ENCODE peak calls at places on chromosomes 13 and 19, in six cellular contexts. H is upper lobe of right lung, O is progenitor cell of endocrine pancreas, W is fibroblast of the aortic adventitia, B is endothelial cell of umbilical vein, A is BE2C. S is an unnamed sample.

GRCh38 chr13:64099994-64100393 is 2684.3 kb upstream of the PCDH20 start:
- DNase-seq in H (no peak), A (no peak), O (no peak), W (no peak), B (no peak), S (no peak)

GRCh38 chr13:43159007-43159406 is 135.6 kb downstream of the DNAJC15 start:
- DNase-seq in H (no peak), B (peak; percentile 30), W (peak; percentile 54), O (no peak), A (no peak), S (no peak)

GRCh38 chr13:24905242-24905641 is 141.3 kb downstream of the RNF17 start:
- DNase-seq in O (no peak), B (no peak), H (no peak), A (no peak), W (peak; percentile 9), S (no peak)

GRCh38 chr13:103694033-103694432 is 627.8 kb upstream of the SLC10A2 start:
- DNase-seq in O (no peak), A (peak; percentile 40), H (no peak), W (no peak), B (no peak), S (no peak)

GRCh38 chr19:51114087-51114714 is 6.0 kb upstream of the CTU1 start:
- DNase-seq in W (no peak), B (no peak), A (no peak), O (no peak), H (no peak), S (no peak)

GRCh38 chr13:29805994-29806748 is 44.2 kb downstream of the UBL3 start:
- DNase-seq in W (no peak), H (no peak), B (no peak), O (no peak), A (no peak), S (no peak)

GRCh38 chr19:45091031-45091918 is 1.7 kb upstream of the PPP1R37 start:
- DNase-seq in W (peak; percentile 99), O (peak; percentile 98), B (peak; percentile 99), A (peak; percentile 98), H (peak; percentile 98), S (peak; percentile 99)

GRCh38 chr13:42645717-42646116 is 71.8 kb downstream of the TNFSF11 start:
- DNase-seq in O (no peak), B (no peak), A (no peak), H (no peak), W (no peak), S (no peak)

GRCh38 chr13:109868583-109869311 is 82.4 kb upstream of the IRS2 start:
- DNase-seq in W (no peak), A (no peak), B (no peak), H (no peak), O (no peak), S (no peak)

GRCh38 chr19:5281588-5281987 is 59.0 kb downstream of the PTPRS start:
- DNase-seq in H (no peak), A (no peak), O (no peak), W (peak; percentile 14), B (no peak), S (no peak)

GRCh38 chr13:111626371-111627305 is 306.2 kb downstream of the TEX29 start:
- DNase-seq in A (no peak), W (no peak), O (no peak), H (no peak), B (no peak), S (no peak)

GRCh38 chr13:113589961-113590339 is 5.4 kb downstream of the TFDP1 start:
- DNase-seq in A (no peak), O (no peak), H (peak; percentile 39), B (no peak), W (no peak), S (peak; percentile 53)

GRCh38 chr13:31350560-31350959 is 150.8 kb downstream of the B3GLCT start:
- DNase-seq in O (no peak), H (no peak), W (no peak), B (no peak), A (no peak), S (no peak)

GRCh38 chr19:4456843-4457653 is 546 bp downstream of the UBXN6 start:
- DNase-seq in A (peak; percentile 80), B (peak; percentile 55), H (no peak), W (peak; percentile 67), O (peak; percentile 52), S (peak; percentile 82)

GRCh38 chr19:2631213-2631821 is 71.2 kb downstream of the GNG7 start:
- DNase-seq in B (peak; percentile 13), O (no peak), W (peak; percentile 27), A (no peak), H (no peak), S (no peak)

GRCh38 chr13:100040196-100040595 is 48.7 kb upstream of the PCCA start:
- DNase-seq in H (no peak), B (no peak), O (no peak), A (no peak), W (no peak), S (no peak)

GRCh38 chr19:53102701-53103140 is 501 bp downstream of the ZNF160 start:
- DNase-seq in H (peak; percentile 67), O (peak; percentile 12), B (peak; percentile 47), W (peak; percentile 27), A (peak; percentile 32), S (no peak)

GRCh38 chr13:94305463-94305862 is 174.0 kb downstream of the DCT start:
- DNase-seq in B (peak; percentile 67), H (no peak), O (no peak), W (peak; percentile 70), A (no peak), S (no peak)

GRCh38 chr13:35499131-35500051 is 22.9 kb upstream of the MAB21L1 start:
- DNase-seq in A (no peak), B (no peak), H (no peak), W (no peak), O (no peak), S (no peak)

GRCh38 chr13:101019126-101019525 is 344.5 kb upstream of the TMTC4 start:
- DNase-seq in B (no peak), A (no peak), W (no peak), O (no peak), H (no peak), S (no peak)

GRCh38 chr13:91797567-91797966 is 399.1 kb downstream of the GPC5 start:
- DNase-seq in W (no peak), B (no peak), A (no peak), H (no peak), O (no peak), S (no peak)

GRCh38 chr13:62305758-62306157 is 890.1 kb upstream of the PCDH20 start:
- DNase-seq in H (no peak), A (no peak), B (no peak), O (no peak), W (no peak), S (no peak)

GRCh38 chr19:40756502-40757110 is 5.6 kb downstream of the SNRPA start:
- DNase-seq in W (no peak), O (no peak), H (no peak), B (no peak), A (no peak), S (no peak)

GRCh38 chr19:42469311-42470239 is 26.8 kb upstream of the CXCL17 start:
- DNase-seq in A (no peak), H (no peak), B (no peak), O (no peak), W (no peak), S (no peak)

GRCh38 chr19:2587001-2587719 is 111.2 kb downstream of the GADD45B start:
- DNase-seq in B (no peak), A (no peak), W (no peak), O (no peak), H (no peak), S (no peak)

GRCh38 chr19:34278783-34279182 is 24.4 kb downstream of the GARRE1 start:
- DNase-seq in W (no peak), B (no peak), A (no peak), O (no peak), H (no peak), S (no peak)

DNA sequence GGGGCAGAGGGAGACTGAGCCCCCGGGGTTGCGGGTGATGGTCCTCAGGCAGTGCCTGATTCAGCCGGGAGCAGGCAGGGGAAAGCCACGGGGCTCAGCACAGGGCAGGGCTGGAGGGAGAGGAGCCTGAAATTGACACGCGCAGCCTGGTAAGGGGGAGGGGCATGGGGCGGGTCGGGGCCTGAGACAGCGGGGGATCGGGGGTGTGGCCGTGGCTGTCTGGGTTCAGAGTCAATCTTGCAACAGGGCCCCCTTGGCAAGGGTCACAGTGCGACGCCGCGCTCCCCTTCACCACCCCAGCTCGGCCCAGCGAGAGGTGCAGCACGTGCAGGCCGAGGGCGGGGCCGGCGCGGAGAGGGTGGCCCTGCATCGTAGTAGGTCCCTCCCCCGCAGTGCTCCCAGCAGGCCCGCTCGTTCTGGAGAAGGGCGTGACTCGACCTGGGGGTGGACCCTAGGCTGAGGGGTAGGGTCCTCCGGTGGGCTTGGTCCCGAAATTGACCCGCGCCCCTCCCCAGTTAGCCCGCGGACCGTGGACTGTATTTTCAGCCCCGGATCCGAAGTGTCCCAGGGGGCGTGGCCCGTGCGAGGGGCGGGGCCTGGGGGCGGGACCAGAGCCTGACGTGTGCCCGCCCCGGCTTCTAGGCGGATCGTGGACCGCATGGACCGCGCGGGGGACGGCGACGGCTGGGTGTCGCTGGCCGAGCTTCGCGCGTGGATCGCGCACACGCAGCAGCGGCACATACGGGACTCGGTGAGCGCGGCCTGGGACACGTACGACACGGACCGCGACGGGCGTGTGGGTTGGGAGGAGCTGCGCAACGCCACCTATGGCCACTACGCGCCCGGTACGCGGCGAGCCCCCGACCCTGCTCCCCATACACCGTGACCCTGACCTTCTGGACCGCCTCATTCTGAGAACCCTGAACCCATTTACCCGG is 6.0 kb downstream of the RCN3 start:
- DNase-seq in B (peak; percentile 85), H (peak; percentile 90), O (peak; percentile 46), W (peak; percentile 23), A (peak; percentile 88), S (peak; percentile 83)
- TF ChIP-seq CTCF in B (peak; percentile 53), H (peak; percentile 28), O (peak; percentile 48), W (no peak), A (peak; percentile 29), S (peak; percentile 74)

DNA sequence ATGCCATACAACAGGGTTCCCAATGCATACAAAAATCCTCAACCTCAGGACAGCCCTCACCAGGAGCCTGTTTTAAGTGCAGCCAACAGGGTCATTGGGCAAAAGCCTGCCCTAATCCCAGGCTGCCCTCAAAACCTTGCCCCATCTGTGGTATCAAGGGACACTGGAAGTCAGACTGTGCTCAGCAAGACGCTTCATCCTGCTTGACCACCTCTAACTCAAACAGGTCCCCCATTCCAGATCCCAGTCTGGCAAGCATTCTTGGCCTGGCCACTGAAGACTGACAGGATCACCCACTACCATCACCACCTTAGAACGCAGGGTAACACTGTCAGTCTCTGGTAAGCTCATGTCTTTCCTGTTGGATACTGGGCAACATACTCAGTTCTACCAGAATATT is 15.0 kb upstream of the ZSCAN4 start:
- DNase-seq in A (no peak), H (no peak), B (no peak), O (no peak), W (no peak), S (no peak)
- TF ChIP-seq CTCF in A (no peak), H (no peak), B (no peak), O (no peak), W (no peak), S (no peak)

DNA sequence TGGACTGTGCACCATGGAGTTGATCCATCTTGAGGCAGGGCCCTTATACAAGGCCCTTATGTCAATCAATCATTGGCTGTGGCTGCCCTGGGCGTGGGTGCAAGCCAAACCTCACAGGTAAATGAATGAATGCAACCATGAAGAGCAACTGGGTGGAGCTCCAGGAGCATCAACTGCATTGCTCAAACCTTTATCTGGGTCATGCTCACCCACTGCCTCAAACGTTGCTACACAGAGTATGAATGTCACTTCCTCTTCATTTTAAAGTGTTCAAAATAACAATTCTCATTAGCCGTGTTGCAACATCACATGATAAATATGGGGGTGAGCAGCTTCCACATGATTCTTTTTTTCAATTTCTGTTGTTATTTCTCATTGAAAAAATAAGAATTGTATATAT is 6.4 kb upstream of the ZNF333 start:
- DNase-seq in A (no peak), B (no peak), O (no peak), W (no peak), H (no peak), S (no peak)
- TF ChIP-seq CTCF in A (no peak), B (no peak), O (no peak), W (no peak), H (no peak), S (no peak)

GRCh38 chr13:74219571-74219970 is 85.4 kb upstream of the KLF12 start:
- DNase-seq in W (no peak), O (no peak), H (no peak), A (no peak), B (no peak), S (no peak)
- TF ChIP-seq CTCF in W (no peak), O (no peak), H (no peak), A (no peak), B (no peak), S (no peak)

S was measured in type B pancreatic cell.